ENCODE peak calls at places on chromosome 11, in eight cellular contexts. K, L, C, F, J, M, P and W are unnamed samples.

GRCh38 chr11:783581-784015 is 6.3 kb downstream of the CEND1 start:
- DNase-seq in J (peak; percentile 83), F (peak; percentile 94), C (peak; percentile 72), P (peak; percentile 89), M (peak; percentile 80), K (peak; percentile 17), L (peak; percentile 81), W (no peak)

GRCh38 chr11:60724420-60724819 is at the start of gene MS4A18:
- DNase-seq in P (no peak), C (no peak), M (no peak), K (no peak), J (no peak), L (no peak), F (no peak), W (no peak)

GRCh38 chr11:85822814-85823213 is 11.9 kb upstream of the SYTL2 start:
- DNase-seq in P (no peak), C (no peak), M (no peak), J (no peak), L (peak; percentile 63), K (no peak), F (no peak), W (no peak)

GRCh38 chr11:30586251-30587144 is at the start of gene MPPED2:
- DNase-seq in M (peak; percentile 83), P (peak; percentile 47), F (peak; percentile 85), J (no peak), K (no peak), C (peak; percentile 61), L (no peak), W (no peak)

GRCh38 chr11:127199306-127199801 is 198.8 kb upstream of the KIRREL3 start:
- DNase-seq in K (no peak), F (peak; percentile 75), C (no peak), L (no peak), J (no peak), M (no peak), P (no peak), W (no peak)

GRCh38 chr11:121024989-121025388 is 1.1 kb downstream of the TBCEL start:
- DNase-seq in J (no peak), P (no peak), C (no peak), F (peak; percentile 82), L (peak; percentile 31), M (no peak), K (no peak), W (no peak)

GRCh38 chr11:69997352-69997751 is 80.8 kb upstream of the ANO1 start:
- DNase-seq in K (no peak), C (no peak), J (no peak), F (no peak), P (no peak), M (no peak), L (no peak), W (no peak)

GRCh38 chr11:19698493-19699292 is 13.9 kb upstream of the NAV2 start:
- DNase-seq in C (peak; percentile 50), M (no peak), P (no peak), L (peak; percentile 67), F (no peak), J (peak; percentile 82), K (peak; percentile 78), W (no peak)

GRCh38 chr11:64805481-64805880 is 2.5 kb upstream of the MAP4K2 start:
- DNase-seq in L (no peak), F (no peak), P (no peak), K (no peak), J (no peak), M (no peak), C (no peak), W (no peak)

GRCh38 chr11:9344046-9344680 is 29.8 kb upstream of the TMEM41B start:
- DNase-seq in L (no peak), M (no peak), C (no peak), K (no peak), J (no peak), P (no peak), F (peak; percentile 60), W (no peak)

GRCh38 chr11:28146123-28146751 is 38.0 kb downstream of the METTL15 start:
- DNase-seq in F (peak; percentile 75), L (peak; percentile 87), K (no peak), J (no peak), C (no peak), M (no peak), P (no peak), W (peak; percentile 53)

GRCh38 chr11:119614227-119615002 is 114.6 kb downstream of the NECTIN1 start:
- DNase-seq in P (no peak), C (no peak), L (no peak), F (no peak), M (no peak), K (no peak), J (no peak), W (no peak)

GRCh38 chr11:94837317-94837716 is 69.2 kb downstream of the AMOTL1 start:
- DNase-seq in P (no peak), M (no peak), J (no peak), C (peak; percentile 20), F (no peak), L (no peak), K (no peak), W (no peak)

GRCh38 chr11:78790784-78791183 is 216.1 kb upstream of the NARS2 start:
- DNase-seq in C (no peak), L (no peak), P (no peak), F (no peak), J (no peak), M (no peak), K (no peak), W (no peak)

GRCh38 chr11:518463-519202 is 11.6 kb upstream of the RNH1 start:
- DNase-seq in F (peak; percentile 87), K (peak; percentile 75), L (peak; percentile 89), P (peak; percentile 95), M (peak; percentile 97), C (peak; percentile 89), J (peak; percentile 96), W (peak; percentile 87)

GRCh38 chr11:9825315-9825714 is 161.4 kb downstream of the SWAP70 start:
- DNase-seq in F (no peak), J (no peak), M (no peak), C (no peak), P (no peak), K (no peak), L (peak; percentile 26), W (no peak)

GRCh38 chr11:62976109-62976508 is 8.7 kb downstream of the SLC22A6 start:
- DNase-seq in L (no peak), C (no peak), K (no peak), M (no peak), P (no peak), J (no peak), F (peak; percentile 28), W (no peak)

GRCh38 chr11:37115963-37116362 is 517.9 kb upstream of the RAG2 start:
- DNase-seq in L (no peak), P (no peak), J (no peak), C (no peak), K (no peak), M (no peak), F (no peak), W (no peak)

GRCh38 chr11:128686745-128687177 is 7.1 kb upstream of the FLI1 start:
- DNase-seq in C (peak; percentile 65), L (peak; percentile 34), F (peak; percentile 62), J (no peak), P (peak; percentile 78), M (peak; percentile 92), K (no peak), W (no peak)

GRCh38 chr11:135022430-135022829 is 610.4 kb upstream of the B3GAT1 start:
- DNase-seq in M (no peak), K (no peak), F (no peak), L (no peak), P (no peak), J (no peak), C (no peak), W (no peak)

GRCh38 chr11:123690490-123690889 is 36.1 kb upstream of the SCN3B start:
- DNase-seq in P (no peak), L (no peak), M (no peak), C (no peak), F (peak; percentile 12), J (no peak), K (no peak), W (no peak)

GRCh38 chr11:118313242-118313641 is 8.7 kb downstream of the CD3E start:
- DNase-seq in J (no peak), K (no peak), C (no peak), M (no peak), F (no peak), P (no peak), L (no peak), W (no peak)
- H3K27me3 ChIP-seq in J (no peaks in the 10 kb centered on the region), K (no peaks in the 10 kb centered on the region), C (peaks cover 23% of the 10 kb centered on the region), M (peaks cover 4% of the 10 kb centered on the region), F (no peaks in the 10 kb centered on the region), P (no peaks in the 10 kb centered on the region), L (no peaks in the 10 kb centered on the region), W (peaks cover 18% of the 10 kb centered on the region)

GRCh38 chr11:130179396-130180306 is 20.1 kb downstream of the ST14 start:
- DNase-seq in C (no peak), J (no peak), L (no peak), F (no peak), P (peak; percentile 47), K (no peak), M (no peak), W (no peak)

GRCh38 chr11:130178992-130179391 is 19.4 kb downstream of the ST14 start:
- DNase-seq in C (no peak), P (no peak), F (no peak), J (no peak), M (no peak), K (no peak), L (no peak), W (no peak)

GRCh38 chr11:130175898-130176297 is 16.3 kb downstream of the ST14 start:
- DNase-seq in J (no peak), F (no peak), C (no peak), M (no peak), P (no peak), K (no peak), L (no peak), W (no peak)

GRCh38 chr11:130178441-130178971 is 18.9 kb downstream of the ST14 start:
- DNase-seq in P (no peak), K (no peak), C (no peak), F (no peak), M (no peak), J (no peak), L (no peak), W (no peak)

DNA sequence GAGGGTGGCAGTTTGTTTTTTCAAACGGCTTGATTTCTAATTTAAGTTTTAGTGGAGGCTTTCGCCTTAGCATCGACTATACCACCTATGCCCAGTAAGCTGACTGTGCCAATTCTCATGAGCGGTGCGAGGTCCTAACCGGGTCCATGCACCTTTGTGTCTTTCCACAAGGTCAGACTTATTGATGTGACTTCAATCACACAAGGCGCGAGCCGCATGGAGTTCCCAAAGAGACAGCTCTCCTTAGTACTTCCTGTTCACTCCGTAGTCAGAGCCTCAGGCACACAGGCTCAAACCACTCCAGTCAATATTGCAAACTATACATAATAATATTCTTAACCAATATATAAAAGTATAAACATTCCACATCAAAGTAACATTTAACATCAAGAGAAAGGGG is 18.2 kb downstream of the ST14 start:
- DNase-seq in K (no peak), L (no peak), C (no peak), J (no peak), M (no peak), P (no peak), F (no peak), W (no peak)
- H3K27ac ChIP-seq in K (peak overlapping the region; percentile 19), L (no peak overlapping the region), C (no peak overlapping the region), J (peak overlapping the region; percentile 40), M (no peak overlapping the region), P (no peak overlapping the region), F (no peak overlapping the region), W (no peak overlapping the region)

GRCh38 chr11:67253872-67254624 is 12.2 kb upstream of the GRK2 start:
- DNase-seq in J (no peak), M (no peak), L (no peak), P (no peak), K (no peak), C (no peak), F (no peak), W (no peak)
- H3K36me3 ChIP-seq in J (peaks cover 75% of the 10 kb centered on the region), M (peaks cover 79% of the 10 kb centered on the region), L (peaks cover 46% of the 10 kb centered on the region), P (peaks cover 85% of the 10 kb centered on the region), K (peaks cover 86% of the 10 kb centered on the region), C (peaks cover 17% of the 10 kb centered on the region), F (peaks cover 32% of the 10 kb centered on the region), W (peaks cover 55% of the 10 kb centered on the region)

GRCh38 chr11:83335446-83336070 is 49.4 kb upstream of the CCDC90B start:
- DNase-seq in J (no peak), M (no peak), P (no peak), L (no peak), K (no peak), F (no peak), C (no peak), W (no peak)
- H3K27me3 ChIP-seq in J (no peaks in the 10 kb centered on the region), M (no peaks in the 10 kb centered on the region), P (no peaks in the 10 kb centered on the region), L (no peaks in the 10 kb centered on the region), K (no peaks in the 10 kb centered on the region), F (no peaks in the 10 kb centered on the region), C (no peaks in the 10 kb centered on the region), W (no peaks in the 10 kb centered on the region)